ENCODE peak calls at places on chromosomes 4 and X, in four cellular contexts. O is fibroblast of lung; M is CD4-positive, alpha-beta T cell; Y is lower leg skin. F is an unnamed sample.
A peak's percentile ranks its signal among the peaks of the same experiment; 100 is the strongest.

GRCh38 chr4:44801384-44801783 is 75.0 kb upstream of the GNPDA2 start:
- DNase-seq in O (no peak), M (no peak), Y (no peak), F (no peak)

GRCh38 chr4:89249716-89250361 is 57.8 kb downstream of the GPRIN3 start:
- DNase-seq in O (no peak), M (no peak), Y (no peak), F (no peak)

GRCh38 chr4:71267244-71267643 is 71.6 kb upstream of the SLC4A4 start:
- DNase-seq in O (no peak), M (no peak), Y (no peak), F (no peak)

GRCh38 chrX:83422836-83423235 is 85.3 kb upstream of the POU3F4 start:
- DNase-seq in O (no peak), M (no peak), Y (no peak), F (no peak)

GRCh38 chr4:97531351-97531750 is 611.9 kb downstream of the STPG2 start:
- DNase-seq in O (no peak), M (no peak), Y (no peak), F (no peak)

GRCh38 chr4:13294961-13295605 is 189.1 kb downstream of the RAB28 start:
- DNase-seq in O (no peak), M (no peak), Y (no peak), F (no peak)

GRCh38 chr4:134944115-134944514 is 742.5 kb upstream of the PABPC4L start:
- DNase-seq in O (no peak), M (no peak), Y (no peak), F (no peak)

GRCh38 chr4:18566970-18567799 is 545.6 kb upstream of the LCORL start:
- DNase-seq in O (no peak), M (no peak), Y (no peak), F (no peak)

GRCh38 chr4:104571341-104571740 is 76.6 kb upstream of the CXXC4 start:
- DNase-seq in O (no peak), M (no peak), Y (no peak), F (no peak)

GRCh38 chr4:1569461-1570151 is 114.5 kb downstream of the FAM53A start:
- DNase-seq in O (no peak), M (no peak), Y (peak; percentile 79), F (no peak)

GRCh38 chr4:175062183-175062592 is 144.0 kb downstream of the ADAM29 start:
- DNase-seq in O (no peak), M (no peak), Y (no peak), F (no peak)

GRCh38 chrX:18873189-18873791 is 110.6 kb downstream of the PHKA2 start:
- DNase-seq in O (peak; percentile 65), M (no peak), Y (peak; percentile 74), F (no peak)

GRCh38 chr4:26789208-26789607 is 71.4 kb upstream of the STIM2 start:
- DNase-seq in O (no peak), M (no peak), Y (no peak), F (no peak)

GRCh38 chr4:26135331-26135730 is 185.5 kb upstream of the RBPJ start:
- DNase-seq in O (no peak), M (no peak), Y (no peak), F (no peak)

GRCh38 chrX:55030490-55031285 is at the start of gene ALAS2:
- DNase-seq in O (no peak), M (no peak), Y (no peak), F (no peak)

GRCh38 chr4:143337600-143338287 is 1.1 kb downstream of the GAB1 start:
- DNase-seq in O (peak; percentile 67), M (no peak), Y (peak; percentile 90), F (peak; percentile 59)

GRCh38 chrX:123961268-123962005 is at the start of gene STAG2:
- DNase-seq in O (peak; percentile 93), M (peak; percentile 26), Y (peak; percentile 94), F (peak; percentile 69)

GRCh38 chr4:21195682-21196081 is 495.4 kb downstream of the PACRGL start:
- DNase-seq in O (no peak), M (no peak), Y (no peak), F (no peak)

GRCh38 chr4:181162266-181163063 is 1080.7 kb upstream of the TENM3 start:
- DNase-seq in O (no peak), M (no peak), Y (no peak), F (no peak)

DNA sequence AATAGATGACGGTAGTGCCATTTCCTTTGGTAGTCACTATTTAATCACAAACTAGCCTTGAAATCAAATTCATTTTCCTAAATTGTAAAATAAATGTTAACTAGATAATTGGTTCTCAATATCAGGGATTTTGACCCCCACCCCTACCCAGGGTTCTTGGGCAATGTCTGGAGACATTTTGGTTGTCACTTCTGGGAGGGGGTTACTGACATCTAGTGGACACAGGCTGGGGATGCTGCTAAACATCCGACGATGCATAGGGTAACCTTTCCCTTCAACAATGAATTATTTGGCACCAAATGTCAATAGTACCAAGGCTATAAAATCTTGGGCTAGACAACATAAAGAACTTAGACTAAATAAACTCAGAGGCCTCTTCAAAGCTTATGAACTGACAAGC is 285.8 kb upstream of the TRPC5 start:
- DNase-seq in O (no peak), M (no peak), Y (no peak), F (no peak)
- TF ChIP-seq CTCF in O (no peak), M (no peak), Y (no peak), F (no peak)

GRCh38 chrX:23907106-23907495 is 637 bp downstream of the APOO start:
- DNase-seq in O (no peak), M (no peak), Y (no peak), F (no peak)

GRCh38 chrX:23907496-23908218 is at the start of the genes APOO and CXorf58:
- DNase-seq in O (peak; percentile 90), M (peak; percentile 87), Y (peak; percentile 97), F (peak; percentile 96)

GRCh38 chrX:23911436-23911835 is 3.6 kb downstream of the CXorf58 start:
- DNase-seq in O (no peak), M (no peak), Y (no peak), F (no peak)

GRCh38 chrX:23904096-23904495 is 3.6 kb downstream of the APOO start:
- DNase-seq in O (no peak), M (no peak), Y (no peak), F (no peak)

DNA sequence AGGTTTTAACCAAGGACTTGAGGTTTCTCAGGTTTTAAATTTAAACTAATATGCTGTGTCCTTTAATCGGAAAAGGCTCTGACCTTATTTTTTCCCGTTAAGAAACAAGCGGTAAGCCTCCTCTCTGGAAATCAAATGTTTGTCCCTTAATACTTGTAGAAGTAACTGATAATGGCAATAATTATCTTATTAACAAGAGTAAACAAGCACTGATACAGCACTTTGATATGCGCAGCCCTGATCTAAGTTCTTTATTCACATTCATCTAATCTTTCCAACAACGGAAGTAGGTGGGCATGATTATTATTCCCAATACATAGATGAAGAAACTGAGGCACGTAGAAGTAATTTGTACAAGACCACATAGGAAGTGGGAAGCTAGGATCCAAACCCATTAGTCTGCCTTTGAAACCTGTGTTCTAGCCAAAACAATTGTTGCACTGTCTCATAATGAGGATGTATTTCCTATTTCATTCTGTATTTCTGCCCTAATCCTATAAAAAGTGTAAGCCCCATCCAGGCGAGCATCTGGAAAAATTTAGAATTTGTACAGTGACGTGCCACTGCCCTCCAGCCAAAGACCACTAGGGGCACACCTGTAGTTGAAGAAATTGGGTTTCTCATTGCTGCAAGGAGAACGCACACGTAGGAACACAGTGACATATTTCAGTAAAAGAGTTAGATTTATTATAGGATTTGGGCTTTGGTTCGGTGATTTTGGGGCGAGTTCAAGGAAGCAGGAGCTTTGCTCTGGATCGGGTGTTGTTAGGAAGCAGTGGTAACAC is 605 bp downstream of the CXorf58 start:
- DNase-seq in O (no peak), M (no peak), Y (no peak), F (no peak)
- TF ChIP-seq CTCF in O (peak; percentile 39), M (no peak), Y (no peak), F (no peak)

GRCh38 chr4:83753260-83753659 is 217.4 kb downstream of the GPAT3 start:
- DNase-seq in O (no peak), M (no peak), Y (no peak), F (no peak)
- TF ChIP-seq CTCF in O (no peak), M (no peak), Y (no peak), F (no peak)

GRCh38 chr4:5030152-5030668 is 11.0 kb upstream of the CYTL1 start:
- DNase-seq in O (no peak), M (no peak), Y (no peak), F (no peak)
- TF ChIP-seq CTCF in O (no peak), M (no peak), Y (no peak), F (no peak)

GRCh38 chrX:11908371-11908770 is 150.3 kb downstream of the MSL3 start:
- DNase-seq in O (peak; percentile 24), M (no peak), Y (no peak), F (no peak)
- TF ChIP-seq CTCF in O (peak; percentile 46), M (no peak), Y (no peak), F (no peak)

F was measured in psoas muscle.